ENCODE peak calls at places on chromosome 9, in four cellular contexts. One of them, this sample, is unnamed.
A peak's percentile ranks its signal among the peaks of the same experiment; 100 is the strongest.

GRCh38 chr9:73270967-73271722 is 119.5 kb downstream of the ANXA1 start:
- DNase-seq in fibroblast of the aortic adventitia: peak; percentile 88
- DNase-seq in activated gamma-delta T cell treated with Interleukin-2 at 50 U/mL for 16 hours: no peak
- DNase-seq in retina: no peak
- DNase-seq in this sample: peak; percentile 92

GRCh38 chr9:34985311-34985899 is 4.1 kb upstream of the DNAJB5 start:
- DNase-seq in fibroblast of the aortic adventitia: peak; percentile 75
- DNase-seq in activated gamma-delta T cell treated with Interleukin-2 at 50 U/mL for 16 hours: peak; percentile 54
- DNase-seq in retina: peak; percentile 81
- DNase-seq in this sample: peak; percentile 71

GRCh38 chr9:126393876-126394275 is 67.2 kb downstream of the MVB12B start:
- DNase-seq in fibroblast of the aortic adventitia: no peak
- DNase-seq in activated gamma-delta T cell treated with Interleukin-2 at 50 U/mL for 16 hours: no peak
- DNase-seq in retina: no peak
- DNase-seq in this sample: no peak

GRCh38 chr9:72292874-72293607 is 72.0 kb downstream of the ZFAND5 start:
- DNase-seq in fibroblast of the aortic adventitia: peak; percentile 90
- DNase-seq in activated gamma-delta T cell treated with Interleukin-2 at 50 U/mL for 16 hours: no peak
- DNase-seq in retina: no peak
- DNase-seq in this sample: peak; percentile 90

GRCh38 chr9:125568616-125569015 is 138.4 kb downstream of the MAPKAP1 start:
- DNase-seq in fibroblast of the aortic adventitia: peak; percentile 85
- DNase-seq in activated gamma-delta T cell treated with Interleukin-2 at 50 U/mL for 16 hours: no peak
- DNase-seq in retina: no peak
- DNase-seq in this sample: peak; percentile 22

GRCh38 chr9:7461791-7462190 is 337.8 kb downstream of the DMAC1 start:
- DNase-seq in fibroblast of the aortic adventitia: no peak
- DNase-seq in activated gamma-delta T cell treated with Interleukin-2 at 50 U/mL for 16 hours: no peak
- DNase-seq in retina: no peak
- DNase-seq in this sample: no peak

GRCh38 chr9:581673-582497 is 259.6 kb upstream of the DMRT1 start:
- DNase-seq in fibroblast of the aortic adventitia: no peak
- DNase-seq in activated gamma-delta T cell treated with Interleukin-2 at 50 U/mL for 16 hours: no peak
- DNase-seq in retina: no peak
- DNase-seq in this sample: no peak

GRCh38 chr9:95091971-95092320 is 225.6 kb downstream of the FANCC start:
- DNase-seq in fibroblast of the aortic adventitia: peak; percentile 76
- DNase-seq in activated gamma-delta T cell treated with Interleukin-2 at 50 U/mL for 16 hours: no peak
- DNase-seq in retina: no peak
- DNase-seq in this sample: peak; percentile 23

GRCh38 chr9:36154213-36154952 is 14.8 kb upstream of the CCIN start:
- DNase-seq in fibroblast of the aortic adventitia: peak; percentile 56
- DNase-seq in activated gamma-delta T cell treated with Interleukin-2 at 50 U/mL for 16 hours: no peak
- DNase-seq in retina: peak; percentile 44
- DNase-seq in this sample: peak; percentile 84

GRCh38 chr9:108153391-108153790 is 663.8 kb upstream of the KLF4 start:
- DNase-seq in fibroblast of the aortic adventitia: no peak
- DNase-seq in activated gamma-delta T cell treated with Interleukin-2 at 50 U/mL for 16 hours: no peak
- DNase-seq in retina: no peak
- DNase-seq in this sample: no peak

GRCh38 chr9:131098391-131099087 is 2.2 kb downstream of the AIF1L start:
- DNase-seq in fibroblast of the aortic adventitia: no peak
- DNase-seq in activated gamma-delta T cell treated with Interleukin-2 at 50 U/mL for 16 hours: no peak
- DNase-seq in retina: no peak
- DNase-seq in this sample: no peak

GRCh38 chr9:111038336-111039202 is at the start of gene LPAR1:
- DNase-seq in fibroblast of the aortic adventitia: peak; percentile 68
- DNase-seq in activated gamma-delta T cell treated with Interleukin-2 at 50 U/mL for 16 hours: no peak
- DNase-seq in retina: peak; percentile 72
- DNase-seq in this sample: peak; percentile 66

GRCh38 chr9:75636427-75637045 is 253.9 kb upstream of the PCSK5 start:
- DNase-seq in fibroblast of the aortic adventitia: no peak
- DNase-seq in activated gamma-delta T cell treated with Interleukin-2 at 50 U/mL for 16 hours: no peak
- DNase-seq in retina: no peak
- DNase-seq in this sample: no peak

GRCh38 chr9:120151149-120151548 is 428.8 kb downstream of the CDK5RAP2 start:
- DNase-seq in fibroblast of the aortic adventitia: no peak
- DNase-seq in activated gamma-delta T cell treated with Interleukin-2 at 50 U/mL for 16 hours: no peak
- DNase-seq in retina: no peak
- DNase-seq in this sample: no peak

GRCh38 chr9:113674436-113674835 is 201.7 kb upstream of the ZNF618 start:
- DNase-seq in fibroblast of the aortic adventitia: peak; percentile 84
- DNase-seq in activated gamma-delta T cell treated with Interleukin-2 at 50 U/mL for 16 hours: no peak
- DNase-seq in retina: no peak
- DNase-seq in this sample: peak; percentile 74

GRCh38 chr9:7909537-7909936 is 110.0 kb upstream of the DMAC1 start:
- DNase-seq in fibroblast of the aortic adventitia: peak; percentile 27
- DNase-seq in activated gamma-delta T cell treated with Interleukin-2 at 50 U/mL for 16 hours: no peak
- DNase-seq in retina: no peak
- DNase-seq in this sample: no peak

GRCh38 chr9:37061763-37062162 is 27.7 kb upstream of the PAX5 start:
- DNase-seq in fibroblast of the aortic adventitia: peak; percentile 30
- DNase-seq in activated gamma-delta T cell treated with Interleukin-2 at 50 U/mL for 16 hours: no peak
- DNase-seq in retina: no peak
- DNase-seq in this sample: peak; percentile 43

GRCh38 chr9:38687389-38687842 is 32.5 kb downstream of the FAM240B start:
- DNase-seq in fibroblast of the aortic adventitia: no peak
- DNase-seq in activated gamma-delta T cell treated with Interleukin-2 at 50 U/mL for 16 hours: no peak
- DNase-seq in retina: peak; percentile 43
- DNase-seq in this sample: no peak

GRCh38 chr9:112764344-112764743 is 13.8 kb downstream of the SNX30 start:
- DNase-seq in fibroblast of the aortic adventitia: peak; percentile 62
- DNase-seq in activated gamma-delta T cell treated with Interleukin-2 at 50 U/mL for 16 hours: no peak
- DNase-seq in retina: no peak
- DNase-seq in this sample: peak; percentile 90

GRCh38 chr9:131447148-131447547 is 53.3 kb downstream of the PRRC2B start:
- DNase-seq in fibroblast of the aortic adventitia: no peak
- DNase-seq in activated gamma-delta T cell treated with Interleukin-2 at 50 U/mL for 16 hours: no peak
- DNase-seq in retina: no peak
- DNase-seq in this sample: peak; percentile 40

GRCh38 chr9:81609782-81610738 is 79.3 kb downstream of the TLE1 start:
- DNase-seq in fibroblast of the aortic adventitia: peak; percentile 32
- DNase-seq in activated gamma-delta T cell treated with Interleukin-2 at 50 U/mL for 16 hours: no peak
- DNase-seq in retina: no peak
- DNase-seq in this sample: no peak

GRCh38 chr9:20255052-20255451 is 367.2 kb downstream of the MLLT3 start:
- DNase-seq in fibroblast of the aortic adventitia: no peak
- DNase-seq in activated gamma-delta T cell treated with Interleukin-2 at 50 U/mL for 16 hours: no peak
- DNase-seq in retina: no peak
- DNase-seq in this sample: no peak

GRCh38 chr9:15501179-15501578 is 9.6 kb downstream of the PSIP1 start:
- DNase-seq in fibroblast of the aortic adventitia: no peak
- DNase-seq in activated gamma-delta T cell treated with Interleukin-2 at 50 U/mL for 16 hours: no peak
- DNase-seq in retina: no peak
- DNase-seq in this sample: peak; percentile 2

GRCh38 chr9:130295431-130295830 is 29.9 kb downstream of the HMCN2 start:
- DNase-seq in fibroblast of the aortic adventitia: no peak
- DNase-seq in activated gamma-delta T cell treated with Interleukin-2 at 50 U/mL for 16 hours: no peak
- DNase-seq in retina: no peak
- DNase-seq in this sample: no peak

GRCh38 chr9:137428311-137428630 is 5.1 kb downstream of the NOXA1 start:
- DNase-seq in fibroblast of the aortic adventitia: no peak
- DNase-seq in activated gamma-delta T cell treated with Interleukin-2 at 50 U/mL for 16 hours: no peak
- DNase-seq in retina: no peak
- DNase-seq in this sample: no peak

GRCh38 chr9:113154936-113155335 is 4.1 kb downstream of the SLC31A2 start:
- DNase-seq in fibroblast of the aortic adventitia: no peak
- DNase-seq in activated gamma-delta T cell treated with Interleukin-2 at 50 U/mL for 16 hours: no peak
- DNase-seq in retina: no peak
- DNase-seq in this sample: peak; percentile 47

GRCh38 chr9:33170464-33171156 is 3.5 kb upstream of the B4GALT1 start:
- DNase-seq in fibroblast of the aortic adventitia: no peak
- DNase-seq in activated gamma-delta T cell treated with Interleukin-2 at 50 U/mL for 16 hours: peak; percentile 34
- DNase-seq in retina: no peak
- DNase-seq in this sample: peak; percentile 49

GRCh38 chr9:32345243-32345642 is 39.2 kb upstream of the ACO1 start:
- DNase-seq in fibroblast of the aortic adventitia: no peak
- DNase-seq in activated gamma-delta T cell treated with Interleukin-2 at 50 U/mL for 16 hours: no peak
- DNase-seq in retina: no peak
- DNase-seq in this sample: no peak

GRCh38 chr9:7266911-7267555 is 509.3 kb downstream of the KDM4C start:
- DNase-seq in fibroblast of the aortic adventitia: no peak
- DNase-seq in activated gamma-delta T cell treated with Interleukin-2 at 50 U/mL for 16 hours: no peak
- DNase-seq in retina: peak; percentile 74
- DNase-seq in this sample: no peak

GRCh38 chr9:114031037-114031436 is 47.1 kb downstream of the AMBP start:
- DNase-seq in fibroblast of the aortic adventitia: no peak
- DNase-seq in activated gamma-delta T cell treated with Interleukin-2 at 50 U/mL for 16 hours: no peak
- DNase-seq in retina: no peak
- DNase-seq in this sample: no peak

GRCh38 chr9:127307802-127308201 is 43.2 kb downstream of the GARNL3 start:
- DNase-seq in fibroblast of the aortic adventitia: no peak
- DNase-seq in activated gamma-delta T cell treated with Interleukin-2 at 50 U/mL for 16 hours: no peak
- DNase-seq in retina: no peak
- DNase-seq in this sample: no peak

GRCh38 chr9:34463098-34463900 is 4.7 kb downstream of the DNAI1 start:
- DNase-seq in fibroblast of the aortic adventitia: peak; percentile 82
- DNase-seq in activated gamma-delta T cell treated with Interleukin-2 at 50 U/mL for 16 hours: no peak
- DNase-seq in retina: no peak
- DNase-seq in this sample: peak; percentile 94

GRCh38 chr9:100933656-100934055 is 94.9 kb upstream of the PLPPR1 start:
- DNase-seq in fibroblast of the aortic adventitia: peak; percentile 1
- DNase-seq in activated gamma-delta T cell treated with Interleukin-2 at 50 U/mL for 16 hours: no peak
- DNase-seq in retina: no peak
- DNase-seq in this sample: peak; percentile 20

GRCh38 chr9:33619666-33620404 is 95.8 kb downstream of the ANKRD18B start:
- DNase-seq in fibroblast of the aortic adventitia: peak; percentile 92
- DNase-seq in activated gamma-delta T cell treated with Interleukin-2 at 50 U/mL for 16 hours: no peak
- DNase-seq in retina: no peak
- DNase-seq in this sample: peak; percentile 85

GRCh38 chr9:84239341-84239740 is 101.2 kb downstream of the SLC28A3 start:
- DNase-seq in fibroblast of the aortic adventitia: no peak
- DNase-seq in activated gamma-delta T cell treated with Interleukin-2 at 50 U/mL for 16 hours: no peak
- DNase-seq in retina: no peak
- DNase-seq in this sample: peak; percentile 31

GRCh38 chr9:88736136-88736637 is 201.2 kb downstream of the NXNL2 start:
- DNase-seq in fibroblast of the aortic adventitia: no peak
- DNase-seq in activated gamma-delta T cell treated with Interleukin-2 at 50 U/mL for 16 hours: no peak
- DNase-seq in retina: no peak
- DNase-seq in this sample: no peak

GRCh38 chr9:101311759-101312420 is 72.9 kb downstream of the BAAT start:
- DNase-seq in fibroblast of the aortic adventitia: peak; percentile 88
- DNase-seq in activated gamma-delta T cell treated with Interleukin-2 at 50 U/mL for 16 hours: no peak
- DNase-seq in retina: peak; percentile 34
- DNase-seq in this sample: peak; percentile 85